ENCODE peak calls at places on chromosomes 13 and 19, in nine cellular contexts. One of them, this sample, is unnamed.

GRCh38 chr13:113121928-113122420 is 625 bp upstream of the F10 start:
- DNase-seq in fibroblast of gingiva: no peak
- DNase-seq in WTC11: no peak
- DNase-seq in bronchial epithelial cell: no peak
- DNase-seq in mammary epithelial cell: no peak
- DNase-seq in NCI-H446 treated with DMSO at 0.1 percent for 48 hours: no peak
- DNase-seq in activated CD4-positive, alpha-beta memory T cell treated with anti-CD3 and anti-CD28 coated beads, Interleukin-2, amount 10 ng/mL, durations not matched to agents 7 days and 5 days: no peak
- DNase-seq in fibroblast of mammary gland: no peak
- DNase-seq in stimulated activated CD4-positive, alpha-beta T cell treated with anti-CD3 and anti-CD28 coated beads, Interleukin-4, amount 100 ng/mL, for 24 hours: no peak
- DNase-seq in this sample: no peak

GRCh38 chr19:2330632-2331284 is 2.3 kb downstream of the SPPL2B start:
- DNase-seq in NCI-H446 treated with DMSO at 0.1 percent for 48 hours: no peak
- DNase-seq in fibroblast of gingiva: no peak
- DNase-seq in activated CD4-positive, alpha-beta memory T cell treated with anti-CD3 and anti-CD28 coated beads, Interleukin-2, amount 10 ng/mL, durations not matched to agents 7 days and 5 days: no peak
- DNase-seq in fibroblast of mammary gland: no peak
- DNase-seq in mammary epithelial cell: no peak
- DNase-seq in bronchial epithelial cell: no peak
- DNase-seq in stimulated activated CD4-positive, alpha-beta T cell treated with anti-CD3 and anti-CD28 coated beads, Interleukin-4, amount 100 ng/mL, for 24 hours: no peak
- DNase-seq in WTC11: no peak
- DNase-seq in this sample: no peak

GRCh38 chr19:2289714-2290435 is 7.9 kb upstream of the PEAK3 start:
- DNase-seq in fibroblast of gingiva: no peak
- DNase-seq in stimulated activated CD4-positive, alpha-beta T cell treated with anti-CD3 and anti-CD28 coated beads, Interleukin-4, amount 100 ng/mL, for 24 hours: peak; percentile 39
- DNase-seq in mammary epithelial cell: peak; percentile 24
- DNase-seq in fibroblast of mammary gland: no peak
- DNase-seq in WTC11: no peak
- DNase-seq in activated CD4-positive, alpha-beta memory T cell treated with anti-CD3 and anti-CD28 coated beads, Interleukin-2, amount 10 ng/mL, durations not matched to agents 7 days and 5 days: peak; percentile 81
- DNase-seq in NCI-H446 treated with DMSO at 0.1 percent for 48 hours: no peak
- DNase-seq in bronchial epithelial cell: no peak
- DNase-seq in this sample: peak; percentile 61

GRCh38 chr19:28980236-28980868 is 232.6 kb downstream of the UQCRFS1 start:
- DNase-seq in mammary epithelial cell: no peak
- DNase-seq in bronchial epithelial cell: no peak
- DNase-seq in NCI-H446 treated with DMSO at 0.1 percent for 48 hours: no peak
- DNase-seq in fibroblast of gingiva: peak; percentile 10
- DNase-seq in WTC11: peak; percentile 49
- DNase-seq in activated CD4-positive, alpha-beta memory T cell treated with anti-CD3 and anti-CD28 coated beads, Interleukin-2, amount 10 ng/mL, durations not matched to agents 7 days and 5 days: no peak
- DNase-seq in stimulated activated CD4-positive, alpha-beta T cell treated with anti-CD3 and anti-CD28 coated beads, Interleukin-4, amount 100 ng/mL, for 24 hours: no peak
- DNase-seq in fibroblast of mammary gland: peak; percentile 22
- DNase-seq in this sample: no peak

GRCh38 chr19:33904681-33905080 is 108.0 kb downstream of the KCTD15 start:
- DNase-seq in fibroblast of gingiva: no peak
- DNase-seq in WTC11: peak; percentile 45
- DNase-seq in bronchial epithelial cell: peak; percentile 61
- DNase-seq in mammary epithelial cell: peak; percentile 67
- DNase-seq in stimulated activated CD4-positive, alpha-beta T cell treated with anti-CD3 and anti-CD28 coated beads, Interleukin-4, amount 100 ng/mL, for 24 hours: no peak
- DNase-seq in fibroblast of mammary gland: no peak
- DNase-seq in NCI-H446 treated with DMSO at 0.1 percent for 48 hours: no peak
- DNase-seq in activated CD4-positive, alpha-beta memory T cell treated with anti-CD3 and anti-CD28 coated beads, Interleukin-2, amount 10 ng/mL, durations not matched to agents 7 days and 5 days: no peak
- DNase-seq in this sample: no peak

GRCh38 chr13:101572456-101572855 is 120.0 kb downstream of the ITGBL1 start:
- DNase-seq in fibroblast of gingiva: no peak
- DNase-seq in NCI-H446 treated with DMSO at 0.1 percent for 48 hours: no peak
- DNase-seq in fibroblast of mammary gland: peak; percentile 19
- DNase-seq in WTC11: no peak
- DNase-seq in activated CD4-positive, alpha-beta memory T cell treated with anti-CD3 and anti-CD28 coated beads, Interleukin-2, amount 10 ng/mL, durations not matched to agents 7 days and 5 days: no peak
- DNase-seq in mammary epithelial cell: no peak
- DNase-seq in bronchial epithelial cell: no peak
- DNase-seq in stimulated activated CD4-positive, alpha-beta T cell treated with anti-CD3 and anti-CD28 coated beads, Interleukin-4, amount 100 ng/mL, for 24 hours: no peak
- DNase-seq in this sample: no peak

GRCh38 chr13:94999871-95000270 is 287.5 kb upstream of the SOX21 start:
- DNase-seq in fibroblast of mammary gland: no peak
- DNase-seq in stimulated activated CD4-positive, alpha-beta T cell treated with anti-CD3 and anti-CD28 coated beads, Interleukin-4, amount 100 ng/mL, for 24 hours: no peak
- DNase-seq in WTC11: no peak
- DNase-seq in mammary epithelial cell: peak; percentile 38
- DNase-seq in bronchial epithelial cell: no peak
- DNase-seq in activated CD4-positive, alpha-beta memory T cell treated with anti-CD3 and anti-CD28 coated beads, Interleukin-2, amount 10 ng/mL, durations not matched to agents 7 days and 5 days: no peak
- DNase-seq in NCI-H446 treated with DMSO at 0.1 percent for 48 hours: no peak
- DNase-seq in fibroblast of gingiva: no peak
- DNase-seq in this sample: no peak

GRCh38 chr19:47075941-47076340 is 27.5 kb upstream of the TMEM160 start:
- DNase-seq in stimulated activated CD4-positive, alpha-beta T cell treated with anti-CD3 and anti-CD28 coated beads, Interleukin-4, amount 100 ng/mL, for 24 hours: no peak
- DNase-seq in fibroblast of gingiva: peak; percentile 12
- DNase-seq in WTC11: no peak
- DNase-seq in activated CD4-positive, alpha-beta memory T cell treated with anti-CD3 and anti-CD28 coated beads, Interleukin-2, amount 10 ng/mL, durations not matched to agents 7 days and 5 days: no peak
- DNase-seq in bronchial epithelial cell: no peak
- DNase-seq in NCI-H446 treated with DMSO at 0.1 percent for 48 hours: no peak
- DNase-seq in fibroblast of mammary gland: no peak
- DNase-seq in mammary epithelial cell: no peak
- DNase-seq in this sample: no peak

GRCh38 chr19:19270749-19271571 is 2.1 kb downstream of the TM6SF2 start:
- DNase-seq in fibroblast of gingiva: no peak
- DNase-seq in bronchial epithelial cell: no peak
- DNase-seq in fibroblast of mammary gland: no peak
- DNase-seq in stimulated activated CD4-positive, alpha-beta T cell treated with anti-CD3 and anti-CD28 coated beads, Interleukin-4, amount 100 ng/mL, for 24 hours: no peak
- DNase-seq in NCI-H446 treated with DMSO at 0.1 percent for 48 hours: no peak
- DNase-seq in activated CD4-positive, alpha-beta memory T cell treated with anti-CD3 and anti-CD28 coated beads, Interleukin-2, amount 10 ng/mL, durations not matched to agents 7 days and 5 days: no peak
- DNase-seq in mammary epithelial cell: no peak
- DNase-seq in WTC11: no peak
- DNase-seq in this sample: no peak

GRCh38 chr13:23588576-23589141 is 18.4 kb downstream of the TNFRSF19 start:
- DNase-seq in mammary epithelial cell: no peak
- DNase-seq in activated CD4-positive, alpha-beta memory T cell treated with anti-CD3 and anti-CD28 coated beads, Interleukin-2, amount 10 ng/mL, durations not matched to agents 7 days and 5 days: no peak
- DNase-seq in bronchial epithelial cell: no peak
- DNase-seq in fibroblast of mammary gland: no peak
- DNase-seq in stimulated activated CD4-positive, alpha-beta T cell treated with anti-CD3 and anti-CD28 coated beads, Interleukin-4, amount 100 ng/mL, for 24 hours: no peak
- DNase-seq in WTC11: no peak
- DNase-seq in NCI-H446 treated with DMSO at 0.1 percent for 48 hours: no peak
- DNase-seq in fibroblast of gingiva: no peak
- DNase-seq in this sample: no peak

GRCh38 chr19:23070353-23070781 is 46.5 kb upstream of the ZNF730 start:
- DNase-seq in mammary epithelial cell: peak; percentile 11
- DNase-seq in activated CD4-positive, alpha-beta memory T cell treated with anti-CD3 and anti-CD28 coated beads, Interleukin-2, amount 10 ng/mL, durations not matched to agents 7 days and 5 days: no peak
- DNase-seq in WTC11: peak; percentile 61
- DNase-seq in NCI-H446 treated with DMSO at 0.1 percent for 48 hours: no peak
- DNase-seq in bronchial epithelial cell: no peak
- DNase-seq in fibroblast of gingiva: peak; percentile 47
- DNase-seq in fibroblast of mammary gland: peak; percentile 59
- DNase-seq in stimulated activated CD4-positive, alpha-beta T cell treated with anti-CD3 and anti-CD28 coated beads, Interleukin-4, amount 100 ng/mL, for 24 hours: no peak
- DNase-seq in this sample: no peak

GRCh38 chr19:39411006-39411831 is 1.2 kb upstream of the PLEKHG2 start:
- DNase-seq in mammary epithelial cell: peak; percentile 53
- DNase-seq in activated CD4-positive, alpha-beta memory T cell treated with anti-CD3 and anti-CD28 coated beads, Interleukin-2, amount 10 ng/mL, durations not matched to agents 7 days and 5 days: peak; percentile 40
- DNase-seq in WTC11: no peak
- DNase-seq in stimulated activated CD4-positive, alpha-beta T cell treated with anti-CD3 and anti-CD28 coated beads, Interleukin-4, amount 100 ng/mL, for 24 hours: no peak
- DNase-seq in NCI-H446 treated with DMSO at 0.1 percent for 48 hours: no peak
- DNase-seq in fibroblast of mammary gland: peak; percentile 80
- DNase-seq in fibroblast of gingiva: peak; percentile 88
- DNase-seq in bronchial epithelial cell: peak; percentile 71
- DNase-seq in this sample: no peak

This sample was measured in T-helper 2 cell treated with Interferon-gamma antibody and Interleukin-4, amounts not matched to agents 5 μg/mL and 100 μg/mL, for 36 hours.